ENCODE peak calls at places on chromosomes 4 and X, in four cellular contexts. One of them, this sample, is unnamed.

GRCh38 chr4:89184407-89184806 is 73.1 kb downstream of the TIGD2 start:
- DNase-seq in K562: no peak
- DNase-seq in GM12878: no peak
- DNase-seq in HepG2: no peak
- DNase-seq in this sample: no peak

GRCh38 chr4:70768301-70768948 is 46.7 kb downstream of the RUFY3 start:
- DNase-seq in K562: no peak
- DNase-seq in GM12878: no peak
- DNase-seq in HepG2: no peak
- DNase-seq in this sample: no peak

GRCh38 chr4:154740462-154740861 is 3.3 kb upstream of the LRAT start:
- DNase-seq in K562: no peak
- DNase-seq in GM12878: no peak
- DNase-seq in HepG2: no peak
- DNase-seq in this sample: no peak

GRCh38 chr4:163672751-163673150 is 178.3 kb downstream of the TMA16 start:
- DNase-seq in GM12878: no peak
- DNase-seq in K562: no peak
- DNase-seq in HepG2: no peak
- DNase-seq in this sample: peak

GRCh38 chrX:19017271-19017670 is 33.4 kb upstream of the PHKA2 start:
- DNase-seq in K562: peak
- DNase-seq in GM12878: no peak
- DNase-seq in HepG2: peak
- DNase-seq in this sample: peak

GRCh38 chr4:168076989-168077725 is 15.2 kb upstream of the ANXA10 start:
- DNase-seq in HepG2: peak
- DNase-seq in GM12878: peak
- DNase-seq in K562: peak
- DNase-seq in this sample: peak

GRCh38 chr4:8000721-8001491 is 61.2 kb upstream of the AFAP1 start:
- DNase-seq in GM12878: no peak
- DNase-seq in HepG2: no peak
- DNase-seq in K562: no peak
- DNase-seq in this sample: no peak

GRCh38 chrX:110000854-110001701 is 1.8 kb upstream of the TMEM164 start:
- DNase-seq in K562: no peak
- DNase-seq in GM12878: no peak
- DNase-seq in HepG2: no peak
- DNase-seq in this sample: no peak

GRCh38 chr4:22522706-22523501 is 7.0 kb upstream of the ADGRA3 start:
- DNase-seq in HepG2: no peak
- DNase-seq in K562: no peak
- DNase-seq in GM12878: no peak
- DNase-seq in this sample: no peak

GRCh38 chrX:21638311-21638710 is 19.8 kb downstream of the KLHL34 start:
- DNase-seq in HepG2: no peak
- DNase-seq in GM12878: no peak
- DNase-seq in K562: no peak
- DNase-seq in this sample: no peak

GRCh38 chr4:118018381-118018780 is 15.9 kb upstream of the NDST3 start:
- DNase-seq in GM12878: no peak
- DNase-seq in K562: no peak
- DNase-seq in HepG2: no peak
- DNase-seq in this sample: no peak

GRCh38 chrX:153926863-153927685 is 1.0 kb upstream of the ARHGAP4 start:
- DNase-seq in K562: peak
- DNase-seq in HepG2: peak
- DNase-seq in GM12878: peak
- DNase-seq in this sample: peak

GRCh38 chr4:168440442-168441264 is 39.6 kb downstream of the DDX60L start:
- DNase-seq in HepG2: no peak
- DNase-seq in GM12878: peak
- DNase-seq in K562: no peak
- DNase-seq in this sample: no peak

GRCh38 chr4:34261799-34262314 is 1982.5 kb downstream of the ARAP2 start:
- DNase-seq in GM12878: no peak
- DNase-seq in K562: no peak
- DNase-seq in HepG2: no peak
- DNase-seq in this sample: no peak

GRCh38 chrX:34140816-34141215 is 8.7 kb upstream of the FAM47A start:
- DNase-seq in K562: no peak
- DNase-seq in HepG2: no peak
- DNase-seq in GM12878: no peak
- DNase-seq in this sample: no peak

GRCh38 chr4:24471623-24472510 is 112.5 kb downstream of the DHX15 start:
- DNase-seq in HepG2: no peak
- DNase-seq in K562: no peak
- DNase-seq in GM12878: no peak
- DNase-seq in this sample: peak

GRCh38 chr4:93617596-93617995 is 211.0 kb upstream of the ATOH1 start:
- DNase-seq in HepG2: no peak
- DNase-seq in K562: no peak
- DNase-seq in GM12878: no peak
- DNase-seq in this sample: no peak

GRCh38 chr4:102295153-102295862 is 50.0 kb downstream of the SLC39A8 start:
- DNase-seq in GM12878: no peak
- DNase-seq in HepG2: no peak
- DNase-seq in K562: no peak
- DNase-seq in this sample: no peak

GRCh38 chr4:80221161-80221560 is 23.9 kb downstream of the PRDM8 start:
- DNase-seq in GM12878: no peak
- DNase-seq in K562: no peak
- DNase-seq in HepG2: no peak
- DNase-seq in this sample: no peak

GRCh38 chr4:96073446-96073845 is 233.6 kb downstream of the PDHA2 start:
- DNase-seq in HepG2: no peak
- DNase-seq in GM12878: no peak
- DNase-seq in K562: no peak
- DNase-seq in this sample: no peak

GRCh38 chr4:72896515-72896914 is 173.0 kb downstream of the COX18 start:
- DNase-seq in GM12878: no peak
- DNase-seq in HepG2: peak
- DNase-seq in K562: no peak
- DNase-seq in this sample: no peak

GRCh38 chr4:137267024-137267423 is 265.3 kb downstream of the PCDH18 start:
- DNase-seq in K562: no peak
- DNase-seq in GM12878: no peak
- DNase-seq in HepG2: no peak
- DNase-seq in this sample: no peak

GRCh38 chrX:151852294-151852693 is 60.4 kb upstream of the MAGEA4 start:
- DNase-seq in HepG2: no peak
- DNase-seq in K562: no peak
- DNase-seq in GM12878: no peak
- DNase-seq in this sample: no peak

GRCh38 chr4:36343501-36343900 is 62.1 kb downstream of the DTHD1 start:
- DNase-seq in HepG2: no peak
- DNase-seq in K562: no peak
- DNase-seq in GM12878: no peak
- DNase-seq in this sample: no peak

GRCh38 chr4:128600996-128601857 is 208.3 kb upstream of the JADE1 start:
- DNase-seq in GM12878: no peak
- DNase-seq in K562: peak
- DNase-seq in HepG2: peak
- DNase-seq in this sample: peak

GRCh38 chr4:128168701-128169100 is 107.6 kb downstream of the LARP1B start:
- DNase-seq in GM12878: no peak
- DNase-seq in K562: no peak
- DNase-seq in HepG2: no peak
- DNase-seq in this sample: no peak

GRCh38 chrX:131675596-131676194 is 131.8 kb downstream of the OR13H1 start:
- DNase-seq in HepG2: peak
- DNase-seq in K562: peak
- DNase-seq in GM12878: no peak
- DNase-seq in this sample: peak

GRCh38 chrX:136438192-136438591 is 49.6 kb upstream of the BRS3 start:
- DNase-seq in K562: no peak
- DNase-seq in GM12878: no peak
- DNase-seq in HepG2: no peak
- DNase-seq in this sample: no peak

GRCh38 chr4:5186584-5187170 is 135.4 kb downstream of the STK32B start:
- DNase-seq in K562: no peak
- DNase-seq in HepG2: no peak
- DNase-seq in GM12878: no peak
- DNase-seq in this sample: no peak
- TF ChIP-seq RFX5 in K562: no peak
- TF ChIP-seq RFX5 in HepG2: no peak
- TF ChIP-seq RFX5 in GM12878: no peak
- TF ChIP-seq RFX5 in this sample: no peak

DNA sequence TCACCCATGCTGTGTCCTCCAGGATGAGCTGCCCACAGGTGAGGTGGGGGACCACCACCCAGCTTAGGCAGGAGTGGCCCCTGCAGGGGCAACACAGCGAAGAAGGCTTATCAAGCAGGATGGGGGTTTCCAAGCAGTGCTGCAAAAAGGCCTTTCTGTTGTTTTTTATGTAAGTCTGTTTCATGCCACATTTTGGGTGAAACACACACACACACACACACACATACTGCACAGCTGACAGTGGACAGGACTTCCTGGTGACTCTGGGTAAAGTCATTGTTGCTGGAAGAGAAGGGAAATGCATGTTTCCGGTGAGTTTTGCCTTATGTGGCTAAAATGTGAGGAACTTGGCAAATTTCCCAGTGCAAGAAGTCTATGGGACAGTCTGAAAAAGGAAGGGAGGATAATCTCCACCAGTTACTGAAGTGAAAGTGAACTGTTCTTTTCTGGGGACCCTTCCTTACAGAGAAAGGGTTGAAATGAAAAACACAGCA is 119.2 kb downstream of the IRF2 start:
- DNase-seq in K562: peak
- DNase-seq in GM12878: peak
- DNase-seq in HepG2: peak
- DNase-seq in this sample: peak
- TF ChIP-seq MXI1 in K562: no peak
- TF ChIP-seq MXI1 in GM12878: peak
- TF ChIP-seq MXI1 in HepG2: no peak
- TF ChIP-seq MXI1 in this sample: peak

GRCh38 chr4:145541266-145541770 is 59.7 kb downstream of the SMAD1 start:
- DNase-seq in GM12878: no peak
- DNase-seq in HepG2: no peak
- DNase-seq in K562: no peak
- DNase-seq in this sample: no peak
- TF ChIP-seq CTCF in GM12878: no peak
- TF ChIP-seq CTCF in HepG2: no peak
- TF ChIP-seq CTCF in K562: no peak
- TF ChIP-seq CTCF in this sample: no peak

GRCh38 chrX:101708180-101708579 is 48.5 kb upstream of the ARMCX2 start:
- DNase-seq in K562: no peak
- DNase-seq in HepG2: no peak
- DNase-seq in GM12878: no peak
- DNase-seq in this sample: no peak
- TF ChIP-seq RFX5 in K562: no peak
- TF ChIP-seq RFX5 in HepG2: no peak
- TF ChIP-seq RFX5 in GM12878: no peak
- TF ChIP-seq RFX5 in this sample: no peak

DNA sequence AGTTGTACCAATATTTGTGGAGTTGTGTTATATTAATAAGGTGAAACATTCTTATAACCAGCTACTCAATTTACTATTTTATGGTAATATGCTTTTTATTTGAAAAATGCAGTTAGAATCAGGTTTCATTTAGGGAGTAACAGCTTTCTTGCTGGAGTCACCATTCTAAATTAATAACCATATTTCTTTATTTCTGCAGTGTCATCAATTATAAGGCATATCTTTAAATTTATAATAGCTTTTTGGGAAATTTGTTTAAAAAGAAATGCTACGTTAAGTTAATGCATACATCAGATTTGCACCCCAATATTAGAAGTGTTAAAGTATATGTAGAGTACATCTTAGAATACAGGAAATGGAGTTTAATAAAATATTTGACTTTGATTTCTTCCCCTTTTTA is 18.9 kb downstream of the USP38 start:
- DNase-seq in K562: no peak
- DNase-seq in GM12878: no peak
- DNase-seq in HepG2: no peak
- DNase-seq in this sample: no peak
- TF ChIP-seq MXI1 in K562: no peak
- TF ChIP-seq MXI1 in GM12878: no peak
- TF ChIP-seq MXI1 in HepG2: no peak
- TF ChIP-seq MXI1 in this sample: no peak

GRCh38 chr4:39043697-39044363 is 11.6 kb upstream of the TMEM156 start:
- DNase-seq in HepG2: peak
- DNase-seq in K562: no peak
- DNase-seq in GM12878: peak
- DNase-seq in this sample: peak
- TF ChIP-seq CTCF in HepG2: no peak
- TF ChIP-seq CTCF in K562: no peak
- TF ChIP-seq CTCF in GM12878: no peak
- TF ChIP-seq CTCF in this sample: no peak

DNA sequence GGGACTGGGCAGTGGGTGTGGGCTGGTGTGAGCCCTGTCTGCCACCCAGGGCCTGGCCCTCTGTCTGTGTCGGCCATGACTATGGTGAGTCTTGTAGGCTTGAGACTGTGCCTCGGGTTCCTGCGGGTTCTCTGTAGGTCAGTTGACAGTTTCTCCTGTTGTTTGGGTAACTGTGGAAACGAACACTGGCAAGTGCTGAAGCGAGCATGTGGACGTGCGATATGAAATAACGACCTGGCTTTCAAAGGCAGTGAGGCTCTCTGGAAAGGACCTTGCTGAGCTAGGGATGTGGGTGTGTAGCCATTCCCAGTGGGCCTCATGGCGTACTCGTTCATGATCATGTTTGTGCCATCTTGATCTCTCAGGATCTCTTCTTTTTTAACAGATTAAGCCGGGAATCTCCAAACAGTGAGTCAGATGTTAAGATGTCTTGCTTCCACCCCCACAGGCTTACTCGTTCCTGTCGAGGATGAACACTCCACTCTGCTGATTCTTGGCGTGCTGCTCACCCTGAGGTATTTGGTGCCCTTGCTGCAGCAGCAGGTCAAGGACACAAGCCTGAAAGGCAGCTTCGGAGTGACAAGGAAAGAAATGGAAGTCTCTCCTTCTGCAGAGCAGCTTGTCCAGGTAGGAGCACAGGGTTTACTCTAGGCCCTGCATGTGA is 41.3 kb downstream of the HTT start:
- DNase-seq in K562: no peak
- DNase-seq in GM12878: no peak
- DNase-seq in HepG2: no peak
- DNase-seq in this sample: no peak
- TF ChIP-seq RFX5 in K562: no peak
- TF ChIP-seq RFX5 in GM12878: no peak
- TF ChIP-seq RFX5 in HepG2: no peak
- TF ChIP-seq RFX5 in this sample: no peak

DNA sequence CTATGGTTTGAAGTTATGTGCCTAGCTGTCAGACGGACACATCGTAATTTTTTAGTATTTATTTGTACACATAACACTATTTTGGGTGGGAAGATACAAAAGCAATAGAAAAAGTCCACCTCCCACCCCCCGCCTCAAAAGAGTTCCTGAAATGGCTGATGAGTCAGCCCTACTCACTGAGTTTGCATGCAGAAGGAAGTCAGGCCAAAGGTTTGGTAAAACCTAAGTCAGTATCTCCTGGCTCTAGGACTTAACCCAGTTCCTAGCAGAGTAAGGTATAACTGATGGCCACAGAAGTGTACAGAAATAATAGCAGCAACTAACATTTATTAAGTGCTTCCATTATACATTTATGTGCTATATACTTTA is 2.9 kb upstream of the KLHL2 start:
- DNase-seq in GM12878: no peak
- DNase-seq in HepG2: no peak
- DNase-seq in K562: no peak
- DNase-seq in this sample: no peak
- TF ChIP-seq MXI1 in GM12878: no peak
- TF ChIP-seq MXI1 in HepG2: no peak
- TF ChIP-seq MXI1 in K562: no peak
- TF ChIP-seq MXI1 in this sample: no peak

This sample was measured in SK-N-SH.